ENCODE peak calls at places on chromosome 18, in ten cellular contexts. P is GM13976, W is A549, D is GM10248, H is colonic mucosa, R is tibial artery, L is K562, N is BE2C, Q is transverse colon, A is endothelial cell of umbilical vein. T is an unnamed sample.

GRCh38 chr18:26487437-26487836 is 60.9 kb downstream of the KCTD1 start:
- DNase-seq in P (peak; percentile 54), W (peak; percentile 82), D (peak; percentile 44), H (no peak), R (no peak), L (no peak), N (no peak), Q (no peak), A (no peak), T (no peak)

GRCh38 chr18:51171625-51172024 is 25.9 kb downstream of the MEX3C start:
- DNase-seq in P (no peak), W (no peak), D (no peak), H (no peak), R (no peak), L (no peak), N (no peak), Q (no peak), A (no peak), T (no peak)

GRCh38 chr18:13272411-13272810 is 53.9 kb downstream of the LDLRAD4 start:
- DNase-seq in P (no peak), W (no peak), D (no peak), H (no peak), R (no peak), L (no peak), N (no peak), Q (no peak), A (no peak), T (no peak)

GRCh38 chr18:31651369-31651768 is 33.0 kb downstream of the B4GALT6 start:
- DNase-seq in P (no peak), W (no peak), D (no peak), H (no peak), R (no peak), L (no peak), N (no peak), Q (no peak), A (no peak), T (no peak)

GRCh38 chr18:36131692-36132483 is 2.2 kb downstream of the ELP2 start:
- DNase-seq in P (no peak), W (no peak), D (no peak), H (no peak), R (no peak), L (no peak), N (no peak), Q (no peak), A (no peak), T (no peak)

GRCh38 chr18:53551868-53552426 is 672.5 kb downstream of the MBD2 start:
- DNase-seq in P (no peak), W (no peak), D (no peak), H (no peak), R (no peak), L (no peak), N (peak; percentile 3), Q (no peak), A (no peak), T (no peak)

GRCh38 chr18:12659904-12660605 is 2.1 kb upstream of the SPIRE1 start:
- DNase-seq in P (peak; percentile 73), W (peak; percentile 61), D (peak; percentile 65), H (peak; percentile 50), R (no peak), L (peak; percentile 61), N (peak; percentile 31), Q (peak; percentile 41), A (peak; percentile 93), T (no peak)

GRCh38 chr18:26104037-26104436 is 13.6 kb upstream of the SS18 start:
- DNase-seq in P (no peak), W (no peak), D (no peak), H (no peak), R (no peak), L (no peak), N (no peak), Q (no peak), A (no peak), T (no peak)

GRCh38 chr18:12628706-12629702 is 28.9 kb downstream of the SPIRE1 start:
- DNase-seq in P (no peak), W (no peak), D (no peak), H (no peak), R (no peak), L (no peak), N (no peak), Q (no peak), A (peak; percentile 55), T (no peak)

GRCh38 chr18:3960142-3960541 is 495.0 kb downstream of the DLGAP1 start:
- DNase-seq in P (no peak), W (no peak), D (no peak), H (no peak), R (no peak), L (no peak), N (no peak), Q (no peak), A (no peak), T (no peak)

GRCh38 chr18:8106603-8107002 is 502.6 kb upstream of the RAB12 start:
- DNase-seq in P (no peak), W (no peak), D (no peak), H (no peak), R (no peak), L (no peak), N (no peak), Q (no peak), A (no peak), T (no peak)

GRCh38 chr18:76932026-76932819 is 109.9 kb downstream of the ZNF236 start:
- DNase-seq in P (no peak), W (no peak), D (no peak), H (no peak), R (peak; percentile 78), L (no peak), N (no peak), Q (no peak), A (peak; percentile 8), T (no peak)

GRCh38 chr18:45670281-45670962 is 53.6 kb upstream of the SLC14A1 start:
- DNase-seq in P (peak; percentile 44), W (no peak), D (peak; percentile 33), H (no peak), R (peak; percentile 74), L (peak; percentile 73), N (no peak), Q (no peak), A (peak; percentile 11), T (no peak)

GRCh38 chr18:46315187-46315586 is 211.0 kb downstream of the HAUS1 start:
- DNase-seq in P (no peak), W (no peak), D (no peak), H (no peak), R (no peak), L (no peak), N (no peak), Q (no peak), A (no peak), T (no peak)

GRCh38 chr18:27712066-27712465 is 464.9 kb downstream of the CDH2 start:
- DNase-seq in P (no peak), W (no peak), D (no peak), H (no peak), R (no peak), L (no peak), N (no peak), Q (no peak), A (no peak), T (no peak)

GRCh38 chr18:59091204-59091603 is 48.5 kb upstream of the SEC11C start:
- DNase-seq in P (no peak), W (no peak), D (no peak), H (no peak), R (no peak), L (no peak), N (no peak), Q (no peak), A (no peak), T (no peak)

GRCh38 chr18:59094569-59094968 is 45.1 kb upstream of the SEC11C start:
- DNase-seq in P (no peak), W (no peak), D (no peak), H (no peak), R (no peak), L (no peak), N (no peak), Q (no peak), A (no peak), T (no peak)

GRCh38 chr18:59093668-59094067 is 46.0 kb upstream of the SEC11C start:
- DNase-seq in P (no peak), W (no peak), D (no peak), H (no peak), R (no peak), L (no peak), N (no peak), Q (no peak), A (no peak), T (no peak)

GRCh38 chr18:59101830-59102414 is 37.8 kb upstream of the SEC11C start:
- DNase-seq in P (no peak), W (no peak), D (no peak), H (no peak), R (no peak), L (no peak), N (no peak), Q (no peak), A (no peak), T (no peak)

GRCh38 chr18:59096098-59096779 is 43.4 kb upstream of the SEC11C start:
- DNase-seq in P (no peak), W (no peak), D (no peak), H (no peak), R (no peak), L (no peak), N (no peak), Q (no peak), A (no peak), T (no peak)
- TF ChIP-seq CTCF in P (no peak), W (no peak), D (no peak), H (no peak), R (no peak), L (peak; percentile 12), N (no peak), Q (no peak), A (no peak), T (no peak)

DNA sequence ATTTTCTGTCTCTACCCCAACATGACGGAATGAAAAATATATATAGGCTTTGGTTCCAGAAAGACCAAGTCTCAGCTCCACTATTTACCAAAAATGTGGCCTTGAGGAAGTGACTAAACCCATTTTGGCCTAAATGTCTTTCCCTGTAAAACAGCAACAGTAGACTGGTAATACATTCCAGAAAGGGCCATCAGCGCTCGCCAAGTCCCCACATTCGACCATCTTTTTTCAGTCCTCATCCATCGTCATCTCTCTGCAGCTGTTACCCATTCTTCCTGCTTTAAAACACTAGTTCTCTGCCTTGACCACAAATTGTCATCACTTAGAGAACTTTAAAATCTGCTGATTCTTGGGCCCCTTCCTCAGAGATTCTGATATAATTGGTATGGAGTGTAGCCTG is 183.8 kb upstream of the CTAGE1 start:
- DNase-seq in P (no peak), W (no peak), D (no peak), H (no peak), R (no peak), L (no peak), N (no peak), Q (no peak), A (no peak), T (no peak)
- TF ChIP-seq CTCF in P (no peak), W (no peak), D (no peak), H (no peak), R (no peak), L (no peak), N (no peak), Q (no peak), A (no peak), T (no peak)

GRCh38 chr18:11398625-11399024 is 210.8 kb upstream of the SLC35G4 start:
- DNase-seq in P (no peak), W (no peak), D (no peak), H (no peak), R (no peak), L (no peak), N (no peak), Q (no peak), A (no peak), T (no peak)
- TF ChIP-seq CTCF in P (no peak), W (no peak), D (no peak), H (no peak), R (no peak), L (no peak), N (peak; percentile 17), Q (no peak), A (peak; percentile 3), T (no peak)

GRCh38 chr18:55338955-55339662 is 248.9 kb downstream of the TCF4 start:
- DNase-seq in P (no peak), W (no peak), D (no peak), H (no peak), R (no peak), L (no peak), N (no peak), Q (no peak), A (peak; percentile 84), T (no peak)
- TF ChIP-seq CTCF in P (no peak), W (no peak), D (no peak), H (no peak), R (no peak), L (no peak), N (peak; percentile 25), Q (no peak), A (no peak), T (no peak)

T was measured in esophagus muscularis mucosa.